ENCODE peak calls at places on chromosomes 13 and 19, in six cellular contexts. Y is A549, Q is AG04450, F is astrocyte of the spinal cord, L is tibial nerve, N is heart right ventricle. G is an unnamed sample.

GRCh38 chr19:15142313-15142712 is 35.1 kb downstream of the SYDE1 start:
- DNase-seq in Y (no peak), Q (no peak), F (no peak), L (no peak), N (no peak), G (no peak)

GRCh38 chr19:45098521-45099464 is 5.8 kb downstream of the PPP1R37 start:
- DNase-seq in Y (no peak), Q (no peak), F (peak; percentile 52), L (no peak), N (peak; percentile 34), G (peak; percentile 49)

GRCh38 chr13:33349996-33350826 is 64.7 kb upstream of the STARD13 start:
- DNase-seq in Y (peak; percentile 7), Q (no peak), F (peak; percentile 39), L (peak; percentile 41), N (peak; percentile 68), G (no peak)

GRCh38 chr13:20121154-20121515 is 39.7 kb downstream of the GJA3 start:
- DNase-seq in Y (no peak), Q (no peak), F (no peak), L (no peak), N (no peak), G (no peak)

GRCh38 chr19:4083677-4084546 is 17.2 kb upstream of the ZBTB7A start:
- DNase-seq in Y (no peak), Q (no peak), F (no peak), L (no peak), N (no peak), G (no peak)

GRCh38 chr13:108463365-108463764 is 166.0 kb upstream of the MYO16 start:
- DNase-seq in Y (peak; percentile 16), Q (peak; percentile 62), F (peak; percentile 95), L (no peak), N (no peak), G (peak; percentile 85)

GRCh38 chr13:111411186-111411858 is 90.9 kb downstream of the TEX29 start:
- DNase-seq in Y (no peak), Q (no peak), F (no peak), L (no peak), N (no peak), G (no peak)

GRCh38 chr19:44777715-44778347 is at the start of gene CBLC:
- DNase-seq in Y (no peak), Q (no peak), F (no peak), L (no peak), N (no peak), G (no peak)

GRCh38 chr19:32287811-32288227 is 57.6 kb upstream of the ZNF507 start:
- DNase-seq in Y (peak; percentile 44), Q (peak; percentile 10), F (peak; percentile 37), L (peak; percentile 85), N (peak; percentile 74), G (peak; percentile 6)

GRCh38 chr19:2235396-2236284 is 489 bp downstream of the PLEKHJ1 start:
- DNase-seq in Y (no peak), Q (no peak), F (no peak), L (no peak), N (peak; percentile 54), G (no peak)

GRCh38 chr19:48154003-48154402 is 16.1 kb downstream of the LIG1 start:
- DNase-seq in Y (no peak), Q (no peak), F (no peak), L (no peak), N (no peak), G (no peak)

GRCh38 chr19:48152552-48152951 is 17.6 kb downstream of the LIG1 start:
- DNase-seq in Y (peak; percentile 81), Q (peak; percentile 33), F (peak; percentile 81), L (peak; percentile 74), N (peak; percentile 48), G (peak; percentile 33)

GRCh38 chr19:48158210-48158790 is 11.8 kb downstream of the LIG1 start:
- DNase-seq in Y (no peak), Q (no peak), F (no peak), L (no peak), N (no peak), G (no peak)
- TF ChIP-seq CTCF in Y (peak; percentile 15), Q (no peak), F (no peak), L (no peak), N (peak; percentile 29), G (no peak)

DNA sequence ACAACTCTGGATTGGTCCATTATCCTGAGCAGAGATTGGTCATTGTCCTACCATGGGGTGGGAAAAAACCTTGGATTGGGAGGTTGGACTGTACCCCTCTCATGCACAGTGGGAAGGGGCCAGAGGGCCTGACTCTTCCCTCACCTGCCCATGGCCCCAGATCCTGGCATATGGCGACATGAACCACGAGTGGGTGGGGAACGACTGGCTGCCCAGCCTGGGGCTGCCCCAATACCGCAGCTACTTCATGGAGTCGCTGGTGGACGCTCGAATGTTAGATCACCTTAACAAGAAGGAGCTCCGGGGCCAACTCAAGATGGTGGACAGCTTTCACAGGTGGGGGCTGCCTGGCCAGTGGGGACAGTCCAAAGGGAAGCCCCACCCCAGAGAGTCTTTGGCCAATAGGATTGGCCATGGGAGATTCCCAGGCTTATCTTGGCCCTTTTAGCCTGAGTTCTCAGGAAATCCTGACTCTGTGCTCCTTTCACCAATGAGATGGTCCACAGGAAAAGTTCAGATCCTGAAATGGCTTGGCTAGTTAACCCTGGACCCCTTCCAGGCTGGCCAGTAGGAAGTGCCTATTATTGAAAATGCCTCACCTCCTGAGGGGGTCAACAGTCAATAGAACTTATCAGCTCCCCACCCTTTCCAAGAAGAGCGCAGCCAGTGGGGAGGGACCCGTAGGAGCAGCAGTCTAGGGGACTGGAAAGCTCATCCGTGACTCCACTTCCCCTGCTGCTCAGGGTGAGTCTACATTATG is 7.1 kb downstream of the HRC start:
- DNase-seq in Y (no peak), Q (no peak), F (no peak), L (no peak), N (no peak), G (no peak)
- H3K4me3 ChIP-seq in Y (no peak overlapping the region), Q (no peak overlapping the region), F (no peak overlapping the region), L (no peak overlapping the region), N (peak overlapping the region; percentile 81), G (no peak overlapping the region)

DNA sequence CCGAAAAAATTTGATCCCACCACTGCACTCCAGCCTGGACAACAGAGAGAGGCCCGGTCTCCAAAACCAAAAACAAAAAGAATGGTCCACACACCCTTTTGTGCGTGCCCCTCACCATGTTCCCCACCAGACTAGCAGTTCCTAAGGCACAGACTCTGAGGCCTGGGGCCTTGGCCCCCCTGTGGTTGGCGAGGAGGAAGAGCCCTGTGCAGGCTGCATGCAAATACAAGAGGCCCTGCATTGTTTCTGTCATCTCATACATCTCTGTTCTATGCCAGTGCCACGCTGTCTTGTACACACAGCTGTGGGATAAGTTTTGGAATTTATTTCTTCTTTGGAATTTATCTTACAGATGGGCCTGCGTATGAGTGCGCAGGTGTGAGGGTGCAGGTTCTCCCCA is 4.7 kb upstream of the YJEFN3 start:
- DNase-seq in Y (no peak), Q (no peak), F (no peak), L (no peak), N (no peak), G (no peak)
- TF ChIP-seq CTCF in Y (no peak), Q (no peak), F (no peak), L (no peak), N (no peak), G (no peak)

GRCh38 chr19:16366056-16366432 is 41.4 kb downstream of the KLF2 start:
- DNase-seq in Y (no peak), Q (no peak), F (no peak), L (no peak), N (no peak), G (no peak)
- H3K4me3 ChIP-seq in Y (no peak overlapping the region), Q (no peak overlapping the region), F (no peak overlapping the region), L (no peak overlapping the region), N (no peak overlapping the region), G (no peak overlapping the region)

GRCh38 chr13:109715902-109716301 is 70.5 kb downstream of the IRS2 start:
- DNase-seq in Y (no peak), Q (no peak), F (peak; percentile 22), L (peak; percentile 53), N (no peak), G (no peak)
- TF ChIP-seq CTCF in Y (no peak), Q (no peak), F (no peak), L (no peak), N (no peak), G (no peak)

GRCh38 chr13:51785592-51786424 is 18.2 kb downstream of the DHRS12 start:
- DNase-seq in Y (no peak), Q (no peak), F (no peak), L (peak; percentile 53), N (peak; percentile 74), G (no peak)

GRCh38 chr13:51783432-51784094 is 20.4 kb downstream of the DHRS12 start:
- DNase-seq in Y (no peak), Q (no peak), F (no peak), L (no peak), N (no peak), G (no peak)

GRCh38 chr13:51784097-51784496 is 19.9 kb downstream of the DHRS12 start:
- DNase-seq in Y (no peak), Q (no peak), F (no peak), L (no peak), N (no peak), G (no peak)

GRCh38 chr13:51782026-51782710 is 21.8 kb downstream of the DHRS12 start:
- DNase-seq in Y (no peak), Q (no peak), F (no peak), L (no peak), N (no peak), G (no peak)

DNA sequence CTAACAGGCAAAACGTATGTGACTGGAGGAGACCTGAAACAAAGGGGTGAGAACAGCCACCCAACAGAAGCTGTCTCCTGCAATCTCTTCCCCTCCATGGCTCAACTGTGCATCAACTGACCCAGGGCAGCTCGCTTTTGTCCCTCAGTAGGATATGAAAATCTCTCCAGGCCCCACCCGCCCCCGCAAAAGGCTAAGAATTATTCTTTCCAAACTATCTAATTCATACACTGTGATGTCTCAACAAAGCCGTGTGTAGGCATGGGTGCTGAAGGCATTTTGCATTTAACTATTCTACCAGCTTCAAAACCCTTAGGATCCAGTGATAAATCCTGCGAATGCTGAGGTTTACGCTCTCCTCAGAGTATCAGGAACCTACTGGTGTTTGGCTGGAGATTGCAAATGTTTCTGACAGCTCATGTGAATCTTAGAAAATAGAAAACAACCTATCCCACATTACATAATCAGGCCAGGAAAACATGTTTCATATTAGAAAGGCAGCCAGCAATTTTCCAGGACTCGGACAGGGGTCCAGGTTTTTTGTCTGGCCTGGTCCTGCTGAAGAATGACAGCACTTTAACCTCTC is 17.4 kb downstream of the DHRS12 start:
- DNase-seq in Y (no peak), Q (no peak), F (no peak), L (no peak), N (no peak), G (no peak)
- H3K4me3 ChIP-seq in Y (no peak overlapping the region), Q (no peak overlapping the region), F (no peak overlapping the region), L (no peak overlapping the region), N (peak overlapping the region; percentile 31), G (no peak overlapping the region)